ENCODE peak calls at places on chromosomes 4 and X, in eight cellular contexts. G is lower leg skin, E is right lobe of liver, Z is esophagus squamous epithelium, A is IMR-90, O is HCT116, H is uterus, W is GM12891. V is an unnamed sample.
A peak's percentile ranks its signal among the peaks of the same experiment; 100 is the strongest.

GRCh38 chrX:32987139-32987538 is 224.2 kb downstream of the DMD start:
- DNase-seq in G (no peak), E (no peak), Z (no peak), A (no peak), O (no peak), H (no peak), W (no peak), V (no peak)

GRCh38 chr4:3044812-3045499 is 29.4 kb downstream of the HTT-AS start:
- DNase-seq in G (no peak), E (no peak), Z (no peak), A (no peak), O (no peak), H (no peak), W (no peak), V (no peak)

GRCh38 chr4:182555997-182556418 is 312.8 kb downstream of the TENM3 start:
- DNase-seq in G (peak; percentile 16), E (no peak), Z (no peak), A (peak; percentile 91), O (no peak), H (peak; percentile 18), W (no peak), V (no peak)

GRCh38 chr4:146521543-146522097 is at the start of gene SLC10A7:
- DNase-seq in G (peak; percentile 50), E (peak; percentile 80), Z (peak; percentile 8), A (peak; percentile 71), O (peak; percentile 46), H (peak; percentile 66), W (peak; percentile 59), V (peak; percentile 84)

GRCh38 chr4:6509587-6509986 is 37.2 kb upstream of the PPP2R2C start:
- DNase-seq in G (no peak), E (no peak), Z (no peak), A (no peak), O (no peak), H (no peak), W (no peak), V (no peak)

GRCh38 chr4:140277576-140277975 is 95.9 kb upstream of the SCOC start:
- DNase-seq in G (no peak), E (no peak), Z (no peak), A (peak; percentile 43), O (no peak), H (no peak), W (no peak), V (no peak)

GRCh38 chr4:118955515-118955914 is 66.9 kb downstream of the SYNPO2 start:
- DNase-seq in G (no peak), E (no peak), Z (no peak), A (no peak), O (no peak), H (no peak), W (no peak), V (no peak)

GRCh38 chrX:148794350-148794749 is 293.9 kb downstream of the AFF2 start:
- DNase-seq in G (no peak), E (no peak), Z (no peak), A (no peak), O (no peak), H (no peak), W (no peak), V (no peak)

GRCh38 chr4:7564242-7564641 is 129.5 kb upstream of the PSAPL1 start:
- DNase-seq in G (no peak), E (peak; percentile 71), Z (no peak), A (no peak), O (no peak), H (no peak), W (no peak), V (no peak)

GRCh38 chr4:2824329-2825183 is 19.1 kb upstream of the ADD1 start:
- DNase-seq in G (no peak), E (peak; percentile 51), Z (no peak), A (no peak), O (no peak), H (no peak), W (no peak), V (no peak)

GRCh38 chr4:73589887-73590801 is 30.1 kb downstream of the RASSF6 start:
- DNase-seq in G (no peak), E (no peak), Z (no peak), A (no peak), O (no peak), H (no peak), W (no peak), V (no peak)

GRCh38 chrX:114619874-114620273 is 36.0 kb downstream of the HTR2C start:
- DNase-seq in G (no peak), E (no peak), Z (no peak), A (no peak), O (no peak), H (no peak), W (peak; percentile 0), V (no peak)

GRCh38 chrX:56974408-56974807 is 20.9 kb downstream of the SPIN3 start:
- DNase-seq in G (no peak), E (no peak), Z (no peak), A (no peak), O (no peak), H (no peak), W (no peak), V (no peak)

GRCh38 chr4:181728567-181728966 is 514.6 kb upstream of the TENM3 start:
- DNase-seq in G (no peak), E (no peak), Z (no peak), A (peak; percentile 4), O (no peak), H (no peak), W (no peak), V (no peak)

GRCh38 chr4:144948009-144948408 is 150.0 kb downstream of the ANAPC10 start:
- DNase-seq in G (no peak), E (no peak), Z (no peak), A (no peak), O (no peak), H (no peak), W (no peak), V (no peak)

GRCh38 chr4:124937993-124938392 is 225.5 kb upstream of the ANKRD50 start:
- DNase-seq in G (no peak), E (no peak), Z (no peak), A (no peak), O (no peak), H (no peak), W (no peak), V (no peak)

GRCh38 chr4:124939908-124940307 is 227.4 kb upstream of the ANKRD50 start:
- DNase-seq in G (no peak), E (no peak), Z (no peak), A (no peak), O (no peak), H (no peak), W (no peak), V (no peak)

GRCh38 chr4:124941267-124941666 is 228.7 kb upstream of the ANKRD50 start:
- DNase-seq in G (no peak), E (no peak), Z (no peak), A (peak; percentile 24), O (peak; percentile 31), H (no peak), W (no peak), V (no peak)

GRCh38 chr4:124938836-124939235 is 226.3 kb upstream of the ANKRD50 start:
- DNase-seq in G (no peak), E (no peak), Z (no peak), A (peak; percentile 42), O (no peak), H (no peak), W (no peak), V (no peak)

DNA sequence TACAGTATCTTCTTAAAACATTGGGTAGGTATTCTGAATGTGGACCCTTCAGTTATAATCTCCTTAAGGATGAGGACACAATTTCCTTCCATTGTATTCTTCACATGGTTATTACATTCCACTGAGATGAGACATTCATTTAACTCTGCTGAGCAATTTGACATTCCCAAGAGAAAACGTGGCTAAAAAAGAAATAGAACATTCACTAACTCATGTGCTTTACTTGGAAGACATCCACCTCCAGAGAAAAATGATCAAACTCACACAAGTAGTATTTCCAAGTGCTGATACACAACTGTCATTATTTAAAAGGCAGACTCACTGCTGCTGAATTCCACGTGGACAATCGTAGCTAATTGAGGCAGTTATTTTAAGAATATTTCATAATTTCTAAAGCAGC is 227.9 kb upstream of the ANKRD50 start:
- DNase-seq in G (no peak), E (no peak), Z (no peak), A (peak; percentile 98), O (peak; percentile 62), H (no peak), W (no peak), V (no peak)
- TF ChIP-seq POLR2A in G (no peak), E (no peak), Z (no peak), A (no peak), O (no peak), H (no peak), W (no peak), V (no peak)

GRCh38 chr4:39458505-39459300 is at the start of the genes LIAS and RPL9:
- DNase-seq in G (peak; percentile 97), E (peak; percentile 95), Z (peak; percentile 74), A (peak; percentile 100), O (peak; percentile 99), H (peak; percentile 98), W (peak; percentile 76), V (peak; percentile 99)
- TF ChIP-seq POLR2A in G (peak; percentile 85), E (peak; percentile 90), Z (peak; percentile 94), A (peak; percentile 98), O (peak; percentile 97), H (peak; percentile 96), W (peak; percentile 99), V (peak; percentile 99)

DNA sequence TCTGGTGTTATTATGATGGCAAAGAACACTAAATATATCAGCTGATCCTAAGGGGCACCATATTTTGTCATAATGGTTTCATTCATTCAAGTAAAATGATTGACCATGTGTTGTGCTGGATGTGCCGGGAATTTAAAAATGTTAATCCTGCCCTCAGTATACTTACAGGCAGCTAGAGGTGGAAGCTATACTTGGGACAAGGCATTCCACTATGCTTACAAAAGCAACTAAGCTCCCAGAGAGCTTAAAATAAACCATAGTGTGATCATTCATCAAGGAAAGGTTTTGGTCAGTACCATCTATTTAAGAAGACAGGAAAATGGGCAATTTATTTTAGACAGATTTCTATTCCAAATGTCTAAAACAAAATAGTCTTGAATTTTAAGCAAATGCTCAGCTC is 46.4 kb downstream of the NR3C2 start:
- DNase-seq in G (no peak), E (no peak), Z (no peak), A (no peak), O (no peak), H (no peak), W (no peak), V (no peak)
- TF ChIP-seq POLR2A in G (no peak), E (no peak), Z (no peak), A (no peak), O (no peak), H (no peak), W (no peak), V (no peak)

DNA sequence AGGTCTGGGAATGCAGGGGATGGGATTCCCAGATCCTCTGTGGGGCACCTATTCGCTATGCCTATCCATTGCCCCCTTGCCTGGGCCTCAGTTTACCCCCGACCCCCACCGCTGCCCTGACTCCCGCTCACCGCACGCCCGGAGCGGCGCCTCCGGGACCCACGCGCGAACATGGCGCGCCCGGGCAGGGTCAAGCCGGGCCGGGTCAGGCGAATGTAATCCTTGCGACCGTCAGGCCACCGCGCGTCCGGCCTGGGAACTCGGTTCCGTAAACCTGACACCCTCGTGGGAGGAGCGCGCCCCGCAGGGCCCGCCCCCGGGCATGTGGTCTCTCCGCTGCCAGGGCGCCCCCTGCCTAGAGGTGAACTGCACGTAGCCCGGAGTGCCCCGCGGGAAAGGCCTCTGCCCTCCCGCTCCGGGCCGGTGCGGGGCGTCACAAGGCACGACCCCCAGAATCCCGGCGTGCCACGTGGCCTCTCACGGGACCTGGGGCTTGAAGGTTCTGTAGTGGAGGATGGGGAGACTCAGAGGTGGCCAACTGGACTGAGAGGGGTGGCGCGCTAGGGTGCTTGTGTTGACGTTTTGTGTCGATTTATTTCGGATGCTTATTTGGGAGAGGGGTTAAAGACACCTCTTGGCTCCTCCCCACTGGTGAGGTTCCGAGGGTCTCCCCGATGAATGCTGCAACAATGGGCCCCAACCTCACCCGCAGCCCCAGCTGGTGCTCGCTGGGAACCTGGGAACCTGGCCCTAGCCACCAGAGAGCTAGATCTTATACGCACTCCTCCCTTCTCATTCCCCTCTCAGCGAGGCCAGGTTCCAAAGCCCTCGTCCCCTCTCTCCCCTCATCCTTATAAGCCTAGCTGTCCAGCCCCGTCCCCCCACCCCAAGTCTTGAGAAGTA is at the start of gene PRICKLE3:
- DNase-seq in G (peak; percentile 69), E (peak; percentile 91), Z (peak; percentile 9), A (peak; percentile 29), O (no peak), H (peak; percentile 79), W (peak; percentile 74), V (peak; percentile 71)
- TF ChIP-seq POLR2A in G (no peak), E (peak; percentile 68), Z (peak; percentile 17), A (no peak), O (no peak), H (peak; percentile 72), W (peak; percentile 28), V (peak; percentile 51)